ENCODE peak calls at places on chromosome 14, in eight cellular contexts. One of them, this sample, is unnamed.

GRCh38 chr14:37318938-37319337 is 121.2 kb downstream of the MIPOL1 start:
- DNase-seq in epithelial cell of esophagus: peak
- DNase-seq in suprapubic skin: no peak
- DNase-seq in astrocyte of the cerebellum: no peak
- DNase-seq in lower leg skin: no peak
- DNase-seq in breast epithelium: no peak
- DNase-seq in right atrium auricular region: no peak
- DNase-seq in brain microvascular endothelial cell: no peak
- DNase-seq in this sample: no peak

GRCh38 chr14:104855532-104856090 is 9.5 kb upstream of the CEP170B start:
- DNase-seq in epithelial cell of esophagus: no peak
- DNase-seq in suprapubic skin: peak
- DNase-seq in astrocyte of the cerebellum: no peak
- DNase-seq in lower leg skin: no peak
- DNase-seq in breast epithelium: peak
- DNase-seq in right atrium auricular region: no peak
- DNase-seq in brain microvascular endothelial cell: no peak
- DNase-seq in this sample: no peak

GRCh38 chr14:49907186-49907585 is 14.3 kb downstream of the ARF6 start:
- DNase-seq in epithelial cell of esophagus: peak
- DNase-seq in suprapubic skin: no peak
- DNase-seq in astrocyte of the cerebellum: no peak
- DNase-seq in lower leg skin: no peak
- DNase-seq in breast epithelium: no peak
- DNase-seq in right atrium auricular region: no peak
- DNase-seq in brain microvascular endothelial cell: no peak
- DNase-seq in this sample: no peak

GRCh38 chr14:99040711-99041110 is 231.3 kb downstream of the BCL11B start:
- DNase-seq in epithelial cell of esophagus: no peak
- DNase-seq in suprapubic skin: peak
- DNase-seq in astrocyte of the cerebellum: no peak
- DNase-seq in lower leg skin: no peak
- DNase-seq in breast epithelium: no peak
- DNase-seq in right atrium auricular region: no peak
- DNase-seq in brain microvascular endothelial cell: no peak
- DNase-seq in this sample: no peak

GRCh38 chr14:97218336-97218712 is 421.1 kb downstream of the VRK1 start:
- DNase-seq in epithelial cell of esophagus: no peak
- DNase-seq in suprapubic skin: no peak
- DNase-seq in astrocyte of the cerebellum: no peak
- DNase-seq in lower leg skin: no peak
- DNase-seq in breast epithelium: no peak
- DNase-seq in right atrium auricular region: no peak
- DNase-seq in brain microvascular endothelial cell: no peak
- DNase-seq in this sample: no peak

GRCh38 chr14:105840266-105841021 is 314.1 kb downstream of the TMEM121 start:
- DNase-seq in epithelial cell of esophagus: no peak
- DNase-seq in suprapubic skin: peak
- DNase-seq in astrocyte of the cerebellum: no peak
- DNase-seq in lower leg skin: no peak
- DNase-seq in breast epithelium: peak
- DNase-seq in right atrium auricular region: no peak
- DNase-seq in brain microvascular endothelial cell: no peak
- DNase-seq in this sample: peak

GRCh38 chr14:105203057-105203494 is 22.0 kb upstream of the NUDT14 start:
- DNase-seq in epithelial cell of esophagus: peak
- DNase-seq in suprapubic skin: no peak
- DNase-seq in astrocyte of the cerebellum: peak
- DNase-seq in lower leg skin: peak
- DNase-seq in breast epithelium: peak
- DNase-seq in right atrium auricular region: peak
- DNase-seq in brain microvascular endothelial cell: peak
- DNase-seq in this sample: peak

GRCh38 chr14:21525571-21525970 is 575 bp downstream of the SALL2 start:
- DNase-seq in epithelial cell of esophagus: peak
- DNase-seq in suprapubic skin: no peak
- DNase-seq in astrocyte of the cerebellum: no peak
- DNase-seq in lower leg skin: no peak
- DNase-seq in breast epithelium: no peak
- DNase-seq in right atrium auricular region: no peak
- DNase-seq in brain microvascular endothelial cell: peak
- DNase-seq in this sample: no peak

GRCh38 chr14:70896981-70897380 is 10.3 kb upstream of the PCNX1 start:
- DNase-seq in epithelial cell of esophagus: peak
- DNase-seq in suprapubic skin: no peak
- DNase-seq in astrocyte of the cerebellum: no peak
- DNase-seq in lower leg skin: no peak
- DNase-seq in breast epithelium: no peak
- DNase-seq in right atrium auricular region: no peak
- DNase-seq in brain microvascular endothelial cell: no peak
- DNase-seq in this sample: no peak

GRCh38 chr14:85344847-85345591 is 184.9 kb upstream of the FLRT2 start:
- DNase-seq in epithelial cell of esophagus: no peak
- DNase-seq in suprapubic skin: no peak
- DNase-seq in astrocyte of the cerebellum: no peak
- DNase-seq in lower leg skin: no peak
- DNase-seq in breast epithelium: no peak
- DNase-seq in right atrium auricular region: no peak
- DNase-seq in brain microvascular endothelial cell: no peak
- DNase-seq in this sample: no peak

GRCh38 chr14:68412505-68413496 is 380.1 kb downstream of the ZFP36L1 start:
- DNase-seq in epithelial cell of esophagus: peak
- DNase-seq in suprapubic skin: no peak
- DNase-seq in astrocyte of the cerebellum: no peak
- DNase-seq in lower leg skin: no peak
- DNase-seq in breast epithelium: no peak
- DNase-seq in right atrium auricular region: no peak
- DNase-seq in brain microvascular endothelial cell: no peak
- DNase-seq in this sample: no peak

GRCh38 chr14:29637406-29637805 is 290.2 kb downstream of the PRKD1 start:
- DNase-seq in epithelial cell of esophagus: no peak
- DNase-seq in suprapubic skin: no peak
- DNase-seq in astrocyte of the cerebellum: peak
- DNase-seq in lower leg skin: peak
- DNase-seq in breast epithelium: peak
- DNase-seq in right atrium auricular region: peak
- DNase-seq in brain microvascular endothelial cell: peak
- DNase-seq in this sample: no peak

GRCh38 chr14:79016828-79017505 is 846.8 kb downstream of the NRXN3 start:
- DNase-seq in epithelial cell of esophagus: peak
- DNase-seq in suprapubic skin: no peak
- DNase-seq in astrocyte of the cerebellum: peak
- DNase-seq in lower leg skin: no peak
- DNase-seq in breast epithelium: no peak
- DNase-seq in right atrium auricular region: no peak
- DNase-seq in brain microvascular endothelial cell: peak
- DNase-seq in this sample: no peak

GRCh38 chr14:105294142-105294597 is 6.6 kb downstream of the BRF1 start:
- DNase-seq in epithelial cell of esophagus: no peak
- DNase-seq in suprapubic skin: no peak
- DNase-seq in astrocyte of the cerebellum: no peak
- DNase-seq in lower leg skin: no peak
- DNase-seq in breast epithelium: no peak
- DNase-seq in right atrium auricular region: peak
- DNase-seq in brain microvascular endothelial cell: peak
- DNase-seq in this sample: no peak

GRCh38 chr14:90504643-90505042 is 107.8 kb downstream of the CALM1 start:
- DNase-seq in epithelial cell of esophagus: no peak
- DNase-seq in suprapubic skin: no peak
- DNase-seq in astrocyte of the cerebellum: no peak
- DNase-seq in lower leg skin: no peak
- DNase-seq in breast epithelium: no peak
- DNase-seq in right atrium auricular region: no peak
- DNase-seq in brain microvascular endothelial cell: no peak
- DNase-seq in this sample: no peak

GRCh38 chr14:75453817-75454434 is 26.1 kb downstream of the JDP2 start:
- DNase-seq in epithelial cell of esophagus: no peak
- DNase-seq in suprapubic skin: no peak
- DNase-seq in astrocyte of the cerebellum: no peak
- DNase-seq in lower leg skin: no peak
- DNase-seq in breast epithelium: no peak
- DNase-seq in right atrium auricular region: no peak
- DNase-seq in brain microvascular endothelial cell: no peak
- DNase-seq in this sample: no peak

GRCh38 chr14:105023791-105024480 is 3.1 kb upstream of the CDCA4 start:
- DNase-seq in epithelial cell of esophagus: peak
- DNase-seq in suprapubic skin: no peak
- DNase-seq in astrocyte of the cerebellum: peak
- DNase-seq in lower leg skin: no peak
- DNase-seq in breast epithelium: no peak
- DNase-seq in right atrium auricular region: no peak
- DNase-seq in brain microvascular endothelial cell: peak
- DNase-seq in this sample: no peak

GRCh38 chr14:89719371-89720075 is 235.0 kb downstream of the EFCAB11 start:
- DNase-seq in epithelial cell of esophagus: no peak
- DNase-seq in suprapubic skin: no peak
- DNase-seq in astrocyte of the cerebellum: no peak
- DNase-seq in lower leg skin: no peak
- DNase-seq in breast epithelium: no peak
- DNase-seq in right atrium auricular region: no peak
- DNase-seq in brain microvascular endothelial cell: no peak
- DNase-seq in this sample: no peak

GRCh38 chr14:25381498-25381897 is 331.6 kb upstream of the STXBP6 start:
- DNase-seq in epithelial cell of esophagus: no peak
- DNase-seq in suprapubic skin: no peak
- DNase-seq in astrocyte of the cerebellum: no peak
- DNase-seq in lower leg skin: no peak
- DNase-seq in breast epithelium: no peak
- DNase-seq in right atrium auricular region: no peak
- DNase-seq in brain microvascular endothelial cell: no peak
- DNase-seq in this sample: no peak

GRCh38 chr14:62126885-62127478 is 364.8 kb downstream of the SNAPC1 start:
- DNase-seq in epithelial cell of esophagus: peak
- DNase-seq in suprapubic skin: no peak
- DNase-seq in astrocyte of the cerebellum: peak
- DNase-seq in lower leg skin: no peak
- DNase-seq in breast epithelium: no peak
- DNase-seq in right atrium auricular region: no peak
- DNase-seq in brain microvascular endothelial cell: peak
- DNase-seq in this sample: no peak

GRCh38 chr14:74569387-74569786 is 42.6 kb downstream of the LTBP2 start:
- DNase-seq in epithelial cell of esophagus: no peak
- DNase-seq in suprapubic skin: no peak
- DNase-seq in astrocyte of the cerebellum: no peak
- DNase-seq in lower leg skin: no peak
- DNase-seq in breast epithelium: no peak
- DNase-seq in right atrium auricular region: no peak
- DNase-seq in brain microvascular endothelial cell: no peak
- DNase-seq in this sample: no peak

GRCh38 chr14:50620341-50620740 is 47.8 kb downstream of the SAV1 start:
- DNase-seq in epithelial cell of esophagus: peak
- DNase-seq in suprapubic skin: no peak
- DNase-seq in astrocyte of the cerebellum: no peak
- DNase-seq in lower leg skin: no peak
- DNase-seq in breast epithelium: no peak
- DNase-seq in right atrium auricular region: no peak
- DNase-seq in brain microvascular endothelial cell: peak
- DNase-seq in this sample: no peak

GRCh38 chr14:76320486-76320885 is 55.5 kb upstream of the ESRRB start:
- DNase-seq in epithelial cell of esophagus: no peak
- DNase-seq in suprapubic skin: no peak
- DNase-seq in astrocyte of the cerebellum: no peak
- DNase-seq in lower leg skin: no peak
- DNase-seq in breast epithelium: no peak
- DNase-seq in right atrium auricular region: no peak
- DNase-seq in brain microvascular endothelial cell: no peak
- DNase-seq in this sample: no peak

GRCh38 chr14:103205541-103205906 is 82.3 kb downstream of the TNFAIP2 start:
- DNase-seq in epithelial cell of esophagus: no peak
- DNase-seq in suprapubic skin: no peak
- DNase-seq in astrocyte of the cerebellum: no peak
- DNase-seq in lower leg skin: no peak
- DNase-seq in breast epithelium: no peak
- DNase-seq in right atrium auricular region: no peak
- DNase-seq in brain microvascular endothelial cell: no peak
- DNase-seq in this sample: no peak

GRCh38 chr14:58884442-58884841 is 246.7 kb downstream of the DACT1 start:
- DNase-seq in epithelial cell of esophagus: no peak
- DNase-seq in suprapubic skin: no peak
- DNase-seq in astrocyte of the cerebellum: no peak
- DNase-seq in lower leg skin: no peak
- DNase-seq in breast epithelium: no peak
- DNase-seq in right atrium auricular region: no peak
- DNase-seq in brain microvascular endothelial cell: no peak
- DNase-seq in this sample: no peak
- TF ChIP-seq CTCF in epithelial cell of esophagus: peak
- TF ChIP-seq CTCF in suprapubic skin: no peak
- TF ChIP-seq CTCF in astrocyte of the cerebellum: no peak
- TF ChIP-seq CTCF in lower leg skin: no peak
- TF ChIP-seq CTCF in breast epithelium: no peak
- TF ChIP-seq CTCF in right atrium auricular region: peak
- TF ChIP-seq CTCF in brain microvascular endothelial cell: peak
- TF ChIP-seq CTCF in this sample: no peak

GRCh38 chr14:100383727-100384158 is 60.6 kb downstream of the SLC25A47 start:
- DNase-seq in epithelial cell of esophagus: peak
- DNase-seq in suprapubic skin: no peak
- DNase-seq in astrocyte of the cerebellum: no peak
- DNase-seq in lower leg skin: peak
- DNase-seq in breast epithelium: peak
- DNase-seq in right atrium auricular region: no peak
- DNase-seq in brain microvascular endothelial cell: peak
- DNase-seq in this sample: peak
- TF ChIP-seq CTCF in epithelial cell of esophagus: peak
- TF ChIP-seq CTCF in suprapubic skin: peak
- TF ChIP-seq CTCF in astrocyte of the cerebellum: peak
- TF ChIP-seq CTCF in lower leg skin: peak
- TF ChIP-seq CTCF in breast epithelium: peak
- TF ChIP-seq CTCF in right atrium auricular region: peak
- TF ChIP-seq CTCF in brain microvascular endothelial cell: peak
- TF ChIP-seq CTCF in this sample: no peak

DNA sequence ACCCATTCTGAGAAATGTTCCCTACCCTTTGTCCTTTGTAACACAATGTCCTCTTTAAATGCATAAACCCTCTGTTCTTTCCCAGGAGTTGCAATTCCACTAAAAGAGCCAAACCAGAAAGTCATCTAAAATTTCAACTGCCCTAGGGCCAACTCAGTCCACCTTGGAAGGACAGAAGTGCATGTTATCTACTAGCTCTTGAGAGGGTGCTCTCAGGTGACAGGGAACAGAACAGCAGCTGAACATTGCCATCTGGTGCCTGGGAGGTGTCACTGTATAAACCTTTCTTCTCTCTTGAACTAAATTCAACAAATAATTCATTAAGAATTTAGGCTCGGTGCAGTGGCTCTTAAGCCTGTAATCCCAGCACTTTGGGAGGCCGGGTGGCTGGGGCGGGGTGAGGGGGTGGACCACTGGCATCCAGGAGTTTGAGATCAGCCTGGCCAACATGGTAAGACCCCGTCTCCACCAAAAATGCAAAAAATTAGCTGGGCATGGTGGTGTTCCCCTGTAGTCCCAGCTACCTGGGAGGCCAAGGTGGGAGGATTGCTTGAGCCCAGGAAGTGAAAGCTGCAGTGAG is 10.3 kb upstream of the FERMT2 start:
- DNase-seq in epithelial cell of esophagus: peak
- DNase-seq in suprapubic skin: no peak
- DNase-seq in astrocyte of the cerebellum: no peak
- DNase-seq in lower leg skin: peak
- DNase-seq in breast epithelium: no peak
- DNase-seq in right atrium auricular region: peak
- DNase-seq in brain microvascular endothelial cell: peak
- DNase-seq in this sample: no peak
- TF ChIP-seq CTCF in epithelial cell of esophagus: peak
- TF ChIP-seq CTCF in suprapubic skin: peak
- TF ChIP-seq CTCF in astrocyte of the cerebellum: peak
- TF ChIP-seq CTCF in lower leg skin: peak
- TF ChIP-seq CTCF in breast epithelium: peak
- TF ChIP-seq CTCF in right atrium auricular region: peak
- TF ChIP-seq CTCF in brain microvascular endothelial cell: peak
- TF ChIP-seq CTCF in this sample: no peak

GRCh38 chr14:53327716-53328115 is 174.6 kb upstream of the DDHD1 start:
- DNase-seq in epithelial cell of esophagus: peak
- DNase-seq in suprapubic skin: no peak
- DNase-seq in astrocyte of the cerebellum: no peak
- DNase-seq in lower leg skin: no peak
- DNase-seq in breast epithelium: no peak
- DNase-seq in right atrium auricular region: no peak
- DNase-seq in brain microvascular endothelial cell: peak
- DNase-seq in this sample: no peak
- TF ChIP-seq CTCF in epithelial cell of esophagus: no peak
- TF ChIP-seq CTCF in suprapubic skin: no peak
- TF ChIP-seq CTCF in astrocyte of the cerebellum: no peak
- TF ChIP-seq CTCF in lower leg skin: no peak
- TF ChIP-seq CTCF in breast epithelium: no peak
- TF ChIP-seq CTCF in right atrium auricular region: no peak
- TF ChIP-seq CTCF in brain microvascular endothelial cell: no peak
- TF ChIP-seq CTCF in this sample: no peak

This sample was measured in omental fat pad.